ENCODE peak calls at places on chromosomes 12 and 14, in seven cellular contexts. X is SK-N-SH, G is neural progenitor cell, R is MM.1S, J is GM23248, H is hepatocyte, D is HCT116. C is an unnamed sample.

GRCh38 chr14:68937790-68938514 is 41.1 kb downstream of the ACTN1 start:
- DNase-seq in X (peak; percentile 87), G (peak; percentile 53), R (no peak), J (peak; percentile 69), H (peak; percentile 68), D (no peak), C (no peak)

GRCh38 chr12:128968668-128969067 is 115.4 kb downstream of the GLT1D1 start:
- DNase-seq in X (peak; percentile 36), G (no peak), R (no peak), J (no peak), H (no peak), D (no peak), C (no peak)

GRCh38 chr14:91241848-91242247 is 2.7 kb downstream of the GPR68 start:
- DNase-seq in X (no peak), G (no peak), R (no peak), J (no peak), H (no peak), D (no peak), C (no peak)

GRCh38 chr14:78851189-78851588 is 681.0 kb downstream of the NRXN3 start:
- DNase-seq in X (no peak), G (no peak), R (no peak), J (no peak), H (no peak), D (no peak), C (no peak)

GRCh38 chr14:92440345-92441003 is 73.1 kb upstream of the RIN3 start:
- DNase-seq in X (no peak), G (no peak), R (no peak), J (no peak), H (no peak), D (no peak), C (no peak)

GRCh38 chr12:65608319-65608916 is 215.9 kb upstream of the HMGA2 start:
- DNase-seq in X (no peak), G (no peak), R (no peak), J (peak; percentile 41), H (no peak), D (no peak), C (peak; percentile 74)

GRCh38 chr12:74689071-74689655 is 151.5 kb downstream of the ATXN7L3B start:
- DNase-seq in X (peak; percentile 5), G (peak; percentile 56), R (peak; percentile 41), J (peak; percentile 65), H (peak; percentile 68), D (peak; percentile 47), C (peak; percentile 65)

GRCh38 chr14:69261761-69262331 is 1.9 kb downstream of the GALNT16 start:
- DNase-seq in X (peak; percentile 36), G (peak; percentile 42), R (no peak), J (peak; percentile 55), H (peak; percentile 64), D (no peak), C (no peak)

GRCh38 chr14:100237735-100238418 is 1.1 kb upstream of the YY1 start:
- DNase-seq in X (peak; percentile 69), G (peak; percentile 84), R (peak; percentile 47), J (peak; percentile 67), H (peak; percentile 73), D (no peak), C (peak; percentile 66)

GRCh38 chr12:97229036-97229435 is 233.6 kb upstream of the RMST start:
- DNase-seq in X (no peak), G (no peak), R (no peak), J (no peak), H (no peak), D (no peak), C (no peak)

GRCh38 chr14:26841920-26842741 is 244.3 kb upstream of the NOVA1 start:
- DNase-seq in X (no peak), G (no peak), R (no peak), J (peak; percentile 96), H (peak; percentile 69), D (no peak), C (peak; percentile 98)

GRCh38 chr12:123436017-123436964 is at the start of gene RILPL2:
- DNase-seq in X (peak; percentile 88), G (peak; percentile 76), R (peak; percentile 49), J (peak; percentile 93), H (peak; percentile 87), D (peak; percentile 47), C (peak; percentile 64)

GRCh38 chr12:53065975-53066593 is 13.1 kb downstream of the SPRYD3 start:
- DNase-seq in X (peak; percentile 92), G (peak; percentile 88), R (peak; percentile 42), J (peak; percentile 89), H (peak; percentile 90), D (peak; percentile 60), C (peak; percentile 81)

GRCh38 chr12:26185532-26186320 is 9.6 kb upstream of the SSPN start:
- DNase-seq in X (no peak), G (no peak), R (no peak), J (no peak), H (no peak), D (no peak), C (no peak)

GRCh38 chr12:116880817-116881324 is 370 bp downstream of the HRK start:
- DNase-seq in X (peak; percentile 83), G (peak; percentile 75), R (peak; percentile 59), J (peak; percentile 67), H (peak; percentile 75), D (no peak), C (peak; percentile 72)

GRCh38 chr14:93271111-93271510 is 61.7 kb downstream of the BTBD7 start:
- DNase-seq in X (no peak), G (no peak), R (no peak), J (no peak), H (no peak), D (no peak), C (no peak)

GRCh38 chr12:12684375-12685106 is 11.4 kb downstream of the GPR19 start:
- DNase-seq in X (peak; percentile 75), G (peak; percentile 97), R (no peak), J (peak; percentile 60), H (peak; percentile 66), D (no peak), C (peak; percentile 22)

GRCh38 chr14:104335611-104336010 is 197.2 kb downstream of the KIF26A start:
- DNase-seq in X (no peak), G (no peak), R (no peak), J (no peak), H (peak; percentile 3), D (no peak), C (no peak)

GRCh38 chr12:104671407-104672095 is 214.8 kb downstream of the CHST11 start:
- DNase-seq in X (peak; percentile 40), G (no peak), R (peak; percentile 65), J (peak; percentile 96), H (peak; percentile 73), D (peak; percentile 93), C (peak; percentile 100)

GRCh38 chr14:88392609-88393008 is 7.2 kb downstream of the SPATA7 start:
- DNase-seq in X (no peak), G (no peak), R (no peak), J (no peak), H (no peak), D (no peak), C (no peak)

GRCh38 chr12:57622293-57623245 is 10.4 kb downstream of the B4GALNT1 start:
- DNase-seq in X (no peak), G (no peak), R (no peak), J (no peak), H (no peak), D (no peak), C (no peak)

GRCh38 chr12:2298556-2299195 is 245.9 kb downstream of the CACNA1C start:
- DNase-seq in X (no peak), G (no peak), R (no peak), J (no peak), H (no peak), D (no peak), C (no peak)

GRCh38 chr12:96132819-96133218 is 61.4 kb upstream of the ELK3 start:
- DNase-seq in X (no peak), G (no peak), R (no peak), J (no peak), H (no peak), D (no peak), C (peak; percentile 23)

GRCh38 chr14:57526942-57527341 is 33.3 kb upstream of the CCDC198 start:
- DNase-seq in X (no peak), G (peak; percentile 58), R (no peak), J (no peak), H (no peak), D (no peak), C (no peak)

GRCh38 chr12:105888696-105889095 is 250.1 kb downstream of the NUAK1 start:
- DNase-seq in X (no peak), G (no peak), R (no peak), J (peak; percentile 62), H (no peak), D (no peak), C (no peak)
- TF ChIP-seq EZH2phosphoT487 in X (no peak), G (no peak), R (no peak), J (no peak), H (no peak), D (no peak), C (no peak)

GRCh38 chr12:67909091-67909531 is 80.1 kb upstream of the IFNG-AS1 start:
- DNase-seq in X (no peak), G (no peak), R (no peak), J (peak; percentile 84), H (no peak), D (no peak), C (peak; percentile 82)
- TF ChIP-seq EZH2phosphoT487 in X (no peak), G (no peak), R (no peak), J (no peak), H (no peak), D (no peak), C (no peak)

GRCh38 chr14:53509845-53510244 is 356.7 kb upstream of the DDHD1 start:
- DNase-seq in X (no peak), G (no peak), R (no peak), J (peak; percentile 51), H (peak; percentile 74), D (no peak), C (no peak)
- TF ChIP-seq EZH2phosphoT487 in X (no peak), G (no peak), R (no peak), J (no peak), H (no peak), D (no peak), C (no peak)

GRCh38 chr12:27276275-27276674 is 32.2 kb downstream of the STK38L start:
- DNase-seq in X (no peak), G (peak; percentile 50), R (no peak), J (no peak), H (no peak), D (no peak), C (no peak)

GRCh38 chr12:27279836-27280235 is 35.8 kb downstream of the STK38L start:
- DNase-seq in X (no peak), G (no peak), R (no peak), J (no peak), H (peak; percentile 27), D (no peak), C (peak; percentile 18)

GRCh38 chr12:27274706-27275105 is 30.6 kb downstream of the STK38L start:
- DNase-seq in X (no peak), G (no peak), R (no peak), J (no peak), H (no peak), D (no peak), C (no peak)

GRCh38 chr12:27280412-27280811 is 36.3 kb downstream of the STK38L start:
- DNase-seq in X (no peak), G (no peak), R (no peak), J (no peak), H (peak; percentile 7), D (no peak), C (no peak)

DNA sequence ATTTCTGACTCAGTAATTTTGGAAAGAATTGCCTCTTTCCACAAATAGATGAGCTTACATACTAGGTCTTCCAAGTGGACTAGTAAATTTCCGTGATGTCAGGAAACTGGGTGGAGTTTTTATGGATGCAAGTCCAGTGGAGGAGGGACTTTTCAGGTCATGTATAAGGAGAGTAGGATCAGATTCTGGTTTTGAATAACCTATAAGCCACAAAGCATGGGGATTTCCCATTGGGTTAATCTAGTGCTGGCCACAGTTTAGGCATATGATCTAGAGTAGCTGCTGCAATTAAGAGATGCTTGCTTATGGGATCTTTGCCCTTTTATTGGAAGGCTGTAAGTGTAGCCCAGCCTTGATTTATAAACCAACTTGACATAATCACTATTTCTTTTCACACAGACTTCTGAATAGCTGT is 33.8 kb downstream of the STK38L start:
- DNase-seq in X (no peak), G (no peak), R (peak; percentile 55), J (peak; percentile 88), H (peak; percentile 64), D (peak; percentile 6), C (peak; percentile 83)
- TF ChIP-seq EZH2phosphoT487 in X (no peak), G (no peak), R (no peak), J (no peak), H (no peak), D (no peak), C (no peak)

C was measured in PC-3.